ENCODE peak calls at places on chromosomes 12 and 14, in four cellular contexts. U, Q, F and E are unnamed samples.

GRCh38 chr14:102942069-102942468 is 19.6 kb downstream of the AMN start:
- DNase-seq in U (no peak), Q (no peak), F (no peak), E (no peak)

GRCh38 chr14:37709419-37710195 is 114.2 kb downstream of the TTC6 start:
- DNase-seq in Q (peak), U (no peak), F (no peak), E (peak)

GRCh38 chr12:113200016-113200797 is 14.7 kb downstream of the RITA1 start:
- DNase-seq in U (peak), F (no peak), Q (no peak), E (no peak)

GRCh38 chr12:27474344-27474743 is 27.8 kb downstream of the SMCO2 start:
- DNase-seq in Q (no peak), F (no peak), U (no peak), E (no peak)

GRCh38 chr14:24921903-24922302 is 128.0 kb downstream of the STXBP6 start:
- DNase-seq in Q (no peak), F (no peak), U (no peak), E (no peak)

GRCh38 chr12:115941362-115941761 is 336.1 kb downstream of the MED13L start:
- DNase-seq in F (no peak), Q (no peak), U (no peak), E (no peak)

GRCh38 chr14:103549361-103550311 is 12.8 kb downstream of the BAG5 start:
- DNase-seq in F (no peak), Q (no peak), U (no peak), E (no peak)

GRCh38 chr12:66941150-66941549 is 262.3 kb upstream of the GRIP1 start:
- DNase-seq in U (no peak), F (no peak), Q (no peak), E (no peak)

GRCh38 chr14:95516554-95517209 is at the start of gene SYNE3:
- DNase-seq in U (peak), Q (no peak), F (no peak), E (peak)

GRCh38 chr12:17511369-17511768 is 578.6 kb downstream of the RERGL start:
- DNase-seq in U (no peak), F (no peak), Q (no peak), E (peak)

GRCh38 chr12:97575792-97576191 is 113.2 kb downstream of the RMST start:
- DNase-seq in U (no peak), Q (no peak), F (no peak), E (no peak)

GRCh38 chr14:92998957-92999356 is 76.0 kb downstream of the CHGA start:
- DNase-seq in U (no peak), F (no peak), Q (no peak), E (no peak)

GRCh38 chr14:104304451-104305351 is 166.3 kb downstream of the KIF26A start:
- DNase-seq in U (no peak), Q (no peak), F (no peak), E (no peak)

GRCh38 chr14:72613196-72613974 is 280.5 kb downstream of the DPF3 start:
- DNase-seq in Q (no peak), U (no peak), F (no peak), E (no peak)

GRCh38 chr12:26895672-26896071 is 42.1 kb downstream of the INTS13 start:
- DNase-seq in U (no peak), Q (no peak), F (no peak), E (no peak)

GRCh38 chr14:42517786-42518530 is 911.3 kb downstream of the LRFN5 start:
- DNase-seq in F (no peak), U (no peak), Q (no peak), E (no peak)

GRCh38 chr12:125568306-125568705 is 503.1 kb downstream of the AACS start:
- DNase-seq in F (no peak), U (no peak), Q (no peak), E (no peak)

GRCh38 chr14:24232645-24233537 is at the start of gene GMPR2:
- DNase-seq in U (peak), Q (no peak), F (no peak), E (no peak)

GRCh38 chr12:118120579-118121363 is 15.2 kb upstream of the PEBP1 start:
- DNase-seq in F (no peak), Q (no peak), U (peak), E (peak)

GRCh38 chr14:80266930-80267329 is 55.6 kb upstream of the DIO2 start:
- DNase-seq in F (no peak), Q (no peak), U (no peak), E (no peak)

GRCh38 chr12:5262450-5262849 is 169.5 kb upstream of the NTF3 start:
- DNase-seq in U (no peak), Q (no peak), F (no peak), E (no peak)

GRCh38 chr12:105738036-105738435 is 400.7 kb downstream of the NUAK1 start:
- DNase-seq in U (no peak), Q (no peak), F (no peak), E (no peak)

GRCh38 chr12:70724444-70724843 is 87.2 kb upstream of the PTPRB start:
- DNase-seq in Q (peak), U (no peak), F (no peak), E (no peak)

GRCh38 chr14:99910337-99911268 is 117.4 kb downstream of the EML1 start:
- DNase-seq in F (no peak), U (no peak), Q (no peak), E (no peak)

GRCh38 chr12:31724597-31724996 is 4.2 kb downstream of the AMN1 start:
- DNase-seq in Q (no peak), F (no peak), U (no peak), E (peak)

GRCh38 chr14:22549981-22550670 is 38.9 kb downstream of the DAD1 start:
- DNase-seq in U (no peak), F (peak), Q (no peak), E (no peak)

DNA sequence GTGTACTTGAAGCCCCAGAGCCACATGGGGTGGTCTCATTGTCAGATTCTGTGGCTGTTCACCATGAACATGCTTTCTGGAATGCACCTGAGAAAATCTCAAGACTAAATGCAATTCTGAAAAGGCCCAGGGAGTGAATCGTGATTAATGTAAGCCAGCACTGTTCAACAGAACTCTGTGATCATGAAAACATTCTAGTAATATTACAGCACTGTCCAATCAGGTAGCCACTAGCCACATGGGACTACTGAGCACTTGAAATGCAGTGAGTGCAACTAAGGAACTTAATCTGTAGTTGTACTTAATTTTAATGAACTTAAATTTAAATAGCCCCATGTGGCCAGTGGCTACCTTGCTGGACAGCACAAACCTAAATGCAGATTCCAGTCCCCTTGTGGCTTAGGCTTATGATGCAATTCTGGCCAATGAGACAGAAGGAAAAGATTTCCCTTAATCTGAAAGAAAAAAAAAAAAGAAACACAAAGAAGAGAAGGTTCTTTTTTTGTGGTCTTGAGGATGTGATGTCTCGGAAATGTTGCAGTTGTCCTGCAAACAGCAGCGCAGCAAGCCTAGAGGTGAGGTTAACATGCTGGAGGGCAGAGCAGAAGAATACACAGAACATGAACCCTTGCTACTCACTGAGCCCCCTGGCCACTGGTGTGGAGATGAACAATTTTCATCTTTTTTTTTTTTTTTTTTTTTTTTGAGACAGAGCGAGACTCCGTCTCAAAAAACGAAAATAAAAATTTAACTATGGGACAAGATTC is 48.2 kb downstream of the SPPL3 start:
- DNase-seq in F (no peak), U (peak), Q (no peak), E (no peak)
- TF ChIP-seq JUND in F (no peak), U (no peak), Q (no peak), E (no peak)

DNA sequence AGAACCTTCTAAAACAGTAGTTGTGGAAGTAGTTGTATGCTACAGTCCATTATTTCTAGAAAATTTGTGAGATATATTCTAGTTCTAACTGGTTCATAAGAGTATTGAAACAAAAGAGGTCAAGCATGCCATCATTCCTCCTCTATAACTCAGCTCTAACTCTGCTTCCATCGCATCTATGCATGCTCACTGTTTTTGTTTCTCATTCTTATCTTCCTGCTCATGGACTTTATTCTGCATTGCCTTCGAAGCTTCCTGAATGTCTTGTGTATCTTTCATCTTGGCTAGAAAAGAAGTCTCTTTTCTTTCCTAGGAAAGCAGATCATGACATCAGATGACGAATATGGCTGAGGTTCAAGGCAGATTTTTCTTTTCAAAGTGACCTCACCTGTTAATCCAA is 402 bp downstream of the LMNTD1 start:
- DNase-seq in F (no peak), Q (no peak), U (no peak), E (no peak)
- TF ChIP-seq JUND in F (no peak), Q (no peak), U (no peak), E (no peak)

GRCh38 chr12:77032406-77032805 is 33.0 kb downstream of the E2F7 start:
- DNase-seq in F (no peak), Q (no peak), U (no peak), E (no peak)
- TF ChIP-seq JUND in F (no peak), Q (no peak), U (no peak), E (no peak)

DNA sequence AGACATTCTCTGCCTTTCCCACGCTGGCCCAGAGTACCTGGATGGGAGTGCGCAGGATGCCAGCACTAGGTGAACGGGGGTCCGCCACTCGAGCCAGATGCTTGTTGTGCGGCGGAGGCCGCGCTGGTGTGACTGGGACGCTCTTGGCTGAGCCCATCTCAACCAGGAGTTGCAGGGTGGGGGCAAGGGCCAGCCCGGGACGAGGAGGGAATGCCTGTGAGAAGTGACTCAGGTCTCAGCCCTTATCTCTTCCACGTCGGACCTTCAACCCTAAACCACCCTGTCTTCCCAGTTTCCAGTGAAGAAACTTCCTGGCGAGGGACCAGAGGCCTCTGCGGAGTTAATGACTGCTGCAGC is 312 bp downstream of the CDCA3 start:
- DNase-seq in Q (no peak), F (no peak), U (peak), E (no peak)
- TF ChIP-seq JUND in Q (no peak), F (no peak), U (no peak), E (no peak)

DNA sequence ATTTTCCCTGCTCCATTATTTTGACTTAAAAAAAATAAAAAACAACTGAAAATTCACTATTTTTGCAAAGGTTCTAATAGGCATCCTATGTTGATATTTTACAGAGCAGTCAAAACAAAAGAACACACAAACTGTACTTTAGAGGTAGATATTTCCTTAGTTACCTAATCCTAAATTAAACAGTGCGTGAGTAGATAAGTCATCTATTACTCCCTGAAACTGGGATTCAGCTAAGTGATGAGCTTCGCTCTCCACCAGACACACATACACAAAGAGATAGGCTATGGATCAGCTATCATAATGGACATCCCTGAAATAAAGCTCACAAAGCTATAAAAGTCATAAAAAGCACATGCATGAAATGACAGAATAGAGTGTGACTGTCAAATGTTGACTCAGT is 398.7 kb downstream of the SOX5 start:
- DNase-seq in U (no peak), Q (no peak), F (no peak), E (no peak)
- TF ChIP-seq JUND in U (no peak), Q (no peak), F (no peak), E (no peak)

GRCh38 chr14:105855246-105855892 is 329.0 kb downstream of the TMEM121 start:
- DNase-seq in Q (no peak), U (no peak), F (no peak), E (no peak)
- TF ChIP-seq JUND in Q (no peak), U (no peak), F (no peak), E (no peak)